ENCODE peak calls at places on chromosomes 11 and 22, in ten cellular contexts. V, R, T, S, F, W, B, N, Q and O are unnamed samples. For H3K27me3, the result is how much of the 10 kb centered on the place peaks cover.

GRCh38 chr22:44437493-44438015 is 60.5 kb downstream of the RTL6 start:
- DNase-seq in V (no peak), R (peak), T (no peak), S (no peak), F (peak), W (no peak), B (no peak), N (no peak), Q (no peak), O (no peak)

GRCh38 chr11:115497303-115497702 is 6.9 kb downstream of the CADM1 start:
- DNase-seq in V (no peak), R (no peak), T (no peak), S (peak), F (no peak), W (no peak), B (no peak), N (no peak), Q (no peak), O (no peak)

GRCh38 chr11:13972033-13972910 is 9.7 kb downstream of the SPON1 start:
- DNase-seq in V (no peak), R (peak), T (peak), S (no peak), F (peak), W (no peak), B (no peak), N (no peak), Q (no peak), O (no peak)

GRCh38 chr11:72814139-72814830 is at the start of gene ATG16L2:
- DNase-seq in V (peak), R (peak), T (peak), S (peak), F (peak), W (peak), B (peak), N (peak), Q (peak), O (peak)

GRCh38 chr11:25244126-25244525 is 747.3 kb downstream of the LUZP2 start:
- DNase-seq in V (no peak), R (no peak), T (no peak), S (no peak), F (no peak), W (no peak), B (no peak), N (no peak), Q (no peak), O (no peak)

GRCh38 chr22:30248484-30248883 is 1.9 kb upstream of the LIF start:
- DNase-seq in V (no peak), R (no peak), T (no peak), S (no peak), F (no peak), W (no peak), B (no peak), N (no peak), Q (no peak), O (no peak)

GRCh38 chr11:57214494-57214893 is 22.6 kb downstream of the APLNR start:
- DNase-seq in V (no peak), R (peak), T (peak), S (peak), F (peak), W (no peak), B (no peak), N (no peak), Q (peak), O (no peak)

GRCh38 chr11:103091441-103091809 is 535 bp downstream of the DCUN1D5 start:
- DNase-seq in V (peak), R (peak), T (peak), S (peak), F (peak), W (peak), B (peak), N (peak), Q (peak), O (peak)

GRCh38 chr22:49300241-49300640 is 527.4 kb downstream of the BRD1 start:
- DNase-seq in V (peak), R (no peak), T (no peak), S (no peak), F (no peak), W (no peak), B (no peak), N (no peak), Q (no peak), O (no peak)

GRCh38 chr11:26201411-26201810 is 130.5 kb upstream of the ANO3 start:
- DNase-seq in V (no peak), R (peak), T (peak), S (peak), F (no peak), W (no peak), B (peak), N (no peak), Q (no peak), O (no peak)

GRCh38 chr11:70931430-70931829 is 320.9 kb downstream of the SHANK2 start:
- DNase-seq in V (no peak), R (no peak), T (no peak), S (no peak), F (no peak), W (no peak), B (no peak), N (no peak), Q (no peak), O (no peak)

GRCh38 chr11:25734592-25735211 is 597.2 kb upstream of the ANO3 start:
- DNase-seq in V (no peak), R (peak), T (peak), S (peak), F (peak), W (no peak), B (peak), N (no peak), Q (peak), O (no peak)

GRCh38 chr22:23272371-23272770 is 92.1 kb downstream of the BCR start:
- DNase-seq in V (no peak), R (no peak), T (no peak), S (no peak), F (no peak), W (no peak), B (no peak), N (no peak), Q (no peak), O (no peak)

GRCh38 chr11:45048870-45049825 is 97.3 kb upstream of the PRDM11 start:
- DNase-seq in V (no peak), R (peak), T (peak), S (no peak), F (peak), W (no peak), B (no peak), N (no peak), Q (peak), O (no peak)

GRCh38 chr22:46149493-46149997 is 781 bp upstream of the PPARA start:
- DNase-seq in V (peak), R (no peak), T (no peak), S (peak), F (peak), W (peak), B (no peak), N (peak), Q (peak), O (no peak)

GRCh38 chr11:115420524-115420923 is 83.7 kb downstream of the CADM1 start:
- DNase-seq in V (no peak), R (no peak), T (no peak), S (no peak), F (no peak), W (no peak), B (no peak), N (no peak), Q (no peak), O (no peak)

GRCh38 chr11:34667810-34668582 is 47.1 kb downstream of the EHF start:
- DNase-seq in V (no peak), R (no peak), T (no peak), S (no peak), F (no peak), W (no peak), B (no peak), N (no peak), Q (peak), O (no peak)

GRCh38 chr11:67646535-67647336 is 3.8 kb downstream of the ACY3 start:
- DNase-seq in V (no peak), R (no peak), T (no peak), S (no peak), F (no peak), W (peak), B (no peak), N (peak), Q (no peak), O (peak)

GRCh38 chr11:116976941-116977570 is 121.2 kb downstream of the SIK3 start:
- DNase-seq in V (no peak), R (no peak), T (peak), S (no peak), F (peak), W (no peak), B (no peak), N (no peak), Q (no peak), O (no peak)

GRCh38 chr11:45149483-45150056 is 3.1 kb downstream of the PRDM11 start:
- DNase-seq in V (no peak), R (no peak), T (no peak), S (no peak), F (no peak), W (no peak), B (no peak), N (no peak), Q (no peak), O (no peak)

GRCh38 chr11:20376162-20376561 is 11.4 kb upstream of the PRMT3 start:
- DNase-seq in V (no peak), R (no peak), T (no peak), S (no peak), F (no peak), W (no peak), B (no peak), N (no peak), Q (no peak), O (no peak)

GRCh38 chr11:63951779-63952536 is 13.2 kb downstream of the NAA40 start:
- DNase-seq in V (no peak), R (no peak), T (no peak), S (peak), F (no peak), W (peak), B (no peak), N (no peak), Q (no peak), O (peak)

GRCh38 chr11:82556210-82556609 is 177.5 kb downstream of the FAM181B start:
- DNase-seq in V (no peak), R (no peak), T (no peak), S (no peak), F (no peak), W (no peak), B (no peak), N (no peak), Q (no peak), O (no peak)

GRCh38 chr11:88275636-88276035 is 61.9 kb downstream of the CTSC start:
- DNase-seq in V (no peak), R (no peak), T (no peak), S (no peak), F (no peak), W (no peak), B (no peak), N (no peak), Q (no peak), O (no peak)

GRCh38 chr22:27412866-27413445 is 388.6 kb downstream of the MN1 start:
- DNase-seq in V (no peak), R (no peak), T (no peak), S (no peak), F (no peak), W (no peak), B (no peak), N (no peak), Q (no peak), O (no peak)

GRCh38 chr22:40385041-40385782 is 14.8 kb downstream of the SGSM3 start:
- DNase-seq in V (no peak), R (no peak), T (no peak), S (no peak), F (no peak), W (peak), B (peak), N (no peak), Q (no peak), O (peak)

GRCh38 chr11:71247551-71248250 is 4.7 kb downstream of the SHANK2 start:
- DNase-seq in V (peak), R (no peak), T (no peak), S (peak), F (no peak), W (no peak), B (peak), N (peak), Q (no peak), O (no peak)

GRCh38 chr11:6565325-6565724 is 38.1 kb downstream of the RRP8 start:
- DNase-seq in V (no peak), R (no peak), T (no peak), S (no peak), F (no peak), W (no peak), B (no peak), N (no peak), Q (no peak), O (no peak)

GRCh38 chr22:44192098-44192810 is 11.5 kb downstream of the PARVG start:
- DNase-seq in V (no peak), R (no peak), T (peak), S (no peak), F (peak), W (no peak), B (peak), N (peak), Q (no peak), O (no peak)

GRCh38 chr11:85752890-85753581 is 57.9 kb downstream of the SYTL2 start:
- DNase-seq in V (no peak), R (no peak), T (no peak), S (no peak), F (no peak), W (peak), B (peak), N (no peak), Q (no peak), O (peak)

GRCh38 chr11:61966673-61967176 is 709 bp downstream of the FTH1 start:
- DNase-seq in V (peak), R (no peak), T (no peak), S (peak), F (peak), W (no peak), B (peak), N (peak), Q (no peak), O (peak)

GRCh38 chr22:26671317-26672059 is 14.1 kb downstream of the MIAT start:
- DNase-seq in V (peak), R (no peak), T (no peak), S (no peak), F (no peak), W (peak), B (no peak), N (no peak), Q (no peak), O (peak)

GRCh38 chr11:119318240-119319135 is 1.6 kb upstream of the MCAM start:
- DNase-seq in V (no peak), R (peak), T (peak), S (peak), F (peak), W (peak), B (no peak), N (no peak), Q (no peak), O (no peak)

GRCh38 chr11:119699227-119699626 is 29.8 kb downstream of the NECTIN1 start:
- DNase-seq in V (peak), R (no peak), T (peak), S (peak), F (peak), W (no peak), B (no peak), N (no peak), Q (peak), O (no peak)

GRCh38 chr11:112167145-112167544 is at the start of gene TEX12:
- DNase-seq in V (no peak), R (no peak), T (no peak), S (no peak), F (no peak), W (no peak), B (no peak), N (no peak), Q (no peak), O (no peak)

GRCh38 chr11:42232655-42233054 is 773.2 kb upstream of the LRRC4C start:
- DNase-seq in V (no peak), R (no peak), T (no peak), S (no peak), F (no peak), W (no peak), B (no peak), N (no peak), Q (no peak), O (no peak)

GRCh38 chr22:40345271-40345670 is 1.0 kb upstream of the ADSL start:
- DNase-seq in V (no peak), R (peak), T (no peak), S (peak), F (peak), W (no peak), B (peak), N (no peak), Q (peak), O (no peak)

DNA sequence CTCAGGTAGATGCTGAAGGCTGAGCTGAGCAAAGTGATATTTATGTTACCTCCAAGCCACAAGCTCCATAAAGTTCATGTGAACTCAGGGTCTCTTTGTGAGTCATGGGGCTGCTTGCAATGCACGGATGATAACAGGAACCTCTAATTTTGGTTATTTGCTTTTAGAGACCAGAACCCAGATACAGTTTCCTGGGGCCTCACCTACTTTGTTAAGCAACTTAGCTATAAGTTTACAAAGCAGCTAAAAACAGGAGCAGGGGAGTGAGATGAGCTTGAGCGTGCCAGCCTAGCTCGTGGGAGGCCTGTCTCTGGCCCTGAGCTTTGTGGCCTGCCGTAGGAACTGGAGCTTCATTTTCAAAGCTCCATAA is 29.2 kb downstream of the SREBF2 start:
- DNase-seq in V (no peak), R (peak), T (peak), S (no peak), F (peak), W (peak), B (no peak), N (no peak), Q (peak), O (no peak)
- H3K4me3 ChIP-seq in V (no peak), R (no peak), T (no peak), S (no peak), F (no peak), W (no peak), B (no peak), N (no peak), Q (no peak), O (peak)

GRCh38 chr11:122187373-122188165 is 71.6 kb upstream of the BLID start:
- DNase-seq in V (no peak), R (no peak), T (no peak), S (no peak), F (no peak), W (no peak), B (no peak), N (no peak), Q (no peak), O (no peak)
- H3K27ac ChIP-seq in V (no peak), R (peak), T (peak), S (no peak), F (no peak), W (no peak), B (no peak), N (no peak), Q (no peak), O (no peak)

DNA sequence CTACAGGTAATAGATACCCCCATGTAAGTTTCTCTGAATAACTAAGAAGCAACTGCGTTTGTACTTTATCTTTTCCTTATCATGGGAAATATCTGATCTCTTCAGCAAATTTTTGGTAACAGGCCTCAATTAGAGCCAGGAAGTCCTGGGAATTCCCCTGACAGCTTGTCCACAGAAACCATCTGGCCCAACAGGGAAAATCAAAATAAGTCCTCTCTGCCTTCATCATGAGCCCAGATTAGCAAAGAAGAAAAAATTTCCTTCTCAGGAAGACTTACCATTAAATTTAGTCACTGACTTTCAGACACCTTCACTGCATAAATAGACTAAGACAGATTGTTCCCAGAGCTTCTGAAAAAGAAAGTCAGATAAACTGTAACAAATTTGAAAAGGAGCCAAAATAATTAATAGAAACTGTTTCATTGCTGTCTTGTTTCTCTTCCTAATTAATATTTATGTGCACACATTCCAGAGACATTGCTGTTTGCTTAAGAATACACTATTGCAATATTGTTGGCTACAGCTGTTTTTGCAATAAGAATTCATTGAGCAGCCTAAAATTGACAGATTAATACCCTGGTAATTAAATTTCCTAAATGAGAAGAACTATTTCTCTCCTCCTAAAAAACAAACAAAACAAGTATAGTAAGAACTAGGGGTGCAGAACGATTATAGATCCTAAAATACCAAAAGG is 278.1 kb upstream of the FAT3 start:
- DNase-seq in V (no peak), R (no peak), T (peak), S (peak), F (no peak), W (no peak), B (peak), N (no peak), Q (no peak), O (no peak)
- H3K27me3 ChIP-seq in V (under half), R (under half), T (under half), S (under half), F (under half), W (under half), B (under half), N (under half), Q (under half), O (under half)

DNA sequence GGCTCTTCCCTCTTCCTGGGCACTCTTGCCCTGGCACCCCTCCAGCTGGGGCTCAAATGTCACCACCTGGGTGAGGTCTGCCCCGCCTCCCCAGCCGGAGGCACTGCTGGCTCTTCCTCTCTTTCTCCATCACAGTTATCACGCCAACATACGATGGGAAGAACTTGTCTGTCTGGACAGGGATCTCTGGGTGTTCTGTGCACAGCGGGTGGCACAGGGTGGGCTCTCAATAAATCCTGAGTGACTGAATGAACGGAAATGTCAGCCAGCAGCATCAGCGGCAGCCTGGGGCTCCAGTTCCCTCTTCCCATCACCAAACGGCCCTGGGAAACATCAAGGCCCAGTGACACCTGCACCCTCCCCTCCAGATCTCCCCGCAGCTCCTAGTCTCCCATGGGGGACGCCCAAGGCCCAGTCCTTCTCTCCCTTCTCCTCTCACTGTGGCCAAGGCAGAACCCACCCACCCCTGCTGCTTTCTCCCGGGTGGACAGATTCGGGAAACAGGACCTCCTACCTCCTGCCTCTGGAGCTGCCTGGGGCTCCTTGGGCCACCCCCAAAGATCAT is 440 bp upstream of the SLC25A45 start:
- DNase-seq in V (peak), R (no peak), T (no peak), S (no peak), F (no peak), W (no peak), B (no peak), N (peak), Q (no peak), O (no peak)
- H3K4me3 ChIP-seq in V (peak), R (peak), T (peak), S (no peak), F (no peak), W (peak), B (peak), N (peak), Q (no peak), O (peak)

GRCh38 chr22:35315141-35315854 is 15.6 kb downstream of the TOM1 start:
- DNase-seq in V (peak), R (no peak), T (no peak), S (no peak), F (no peak), W (no peak), B (no peak), N (no peak), Q (no peak), O (no peak)
- H3K27ac ChIP-seq in V (no peak), R (no peak), T (no peak), S (no peak), F (peak), W (no peak), B (no peak), N (no peak), Q (no peak), O (no peak)

DNA sequence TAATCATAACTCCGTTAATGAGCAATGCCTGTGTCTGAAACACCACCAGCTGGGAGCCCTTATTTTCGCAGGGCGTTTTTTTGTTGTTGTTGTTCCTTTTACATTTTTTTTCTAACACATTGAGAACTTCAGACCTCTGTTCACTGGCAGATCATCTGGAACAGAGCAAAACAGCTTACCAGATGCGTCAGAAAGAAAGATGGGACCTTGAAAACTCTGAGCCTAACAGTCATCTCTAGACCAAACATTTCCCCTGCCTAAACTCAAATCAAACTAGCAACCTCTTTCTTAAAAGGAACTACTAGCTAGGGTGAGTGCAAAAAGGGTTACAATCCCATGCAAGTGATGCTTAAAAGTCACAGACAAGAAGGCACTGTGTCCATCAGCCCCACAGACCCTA is 93.2 kb downstream of the PLEKHA7 start:
- DNase-seq in V (no peak), R (no peak), T (no peak), S (no peak), F (no peak), W (no peak), B (no peak), N (no peak), Q (no peak), O (no peak)
- H3K27me3 ChIP-seq in V (under half), R (under half), T (under half), S (half or more), F (under half), W (under half), B (under half), N (under half), Q (under half), O (under half)

GRCh38 chr11:66600219-66600923 is 7.4 kb downstream of the CCS start:
- DNase-seq in V (no peak), R (peak), T (no peak), S (no peak), F (peak), W (no peak), B (no peak), N (no peak), Q (no peak), O (no peak)
- H3K4me3 ChIP-seq in V (no peak), R (no peak), T (no peak), S (no peak), F (no peak), W (no peak), B (no peak), N (no peak), Q (no peak), O (no peak)